ENCODE peak calls at places on chromosomes 2 and 18, in nine cellular contexts. B, R, U, L, Z, G, D, N and Q are unnamed samples.

GRCh38 chr18:42752921-42753320 is 362.6 kb downstream of the RIT2 start:
- DNase-seq in B (no peak), G (no peak), N (peak), D (no peak), R (no peak), Z (no peak), L (no peak), U (no peak), Q (no peak)

GRCh38 chr2:181685150-181685688 is 4.9 kb upstream of the NEUROD1 start:
- DNase-seq in L (no peak), G (no peak), U (no peak), N (peak), Z (peak), R (no peak), B (peak), D (no peak), Q (no peak)

GRCh38 chr2:65407240-65407639 is 25.2 kb downstream of the SPRED2 start:
- DNase-seq in N (no peak), R (no peak), U (no peak), B (no peak), L (no peak), G (no peak), D (no peak), Z (no peak), Q (no peak)

GRCh38 chr2:172985139-172985874 is 90.3 kb upstream of the MAP3K20 start:
- DNase-seq in D (peak), U (no peak), Z (peak), N (no peak), R (peak), B (peak), G (peak), L (no peak), Q (peak)

GRCh38 chr2:23806665-23807064 is 120.3 kb downstream of the ATAD2B start:
- DNase-seq in U (no peak), R (no peak), Z (no peak), L (no peak), G (no peak), N (no peak), D (no peak), B (no peak), Q (no peak)

GRCh38 chr18:59265246-59266018 is 7.8 kb downstream of the RAX start:
- DNase-seq in G (no peak), Z (no peak), R (no peak), L (no peak), N (peak), D (no peak), B (no peak), U (no peak), Q (peak)

GRCh38 chr2:160703648-160704585 is 210.3 kb upstream of the RBMS1 start:
- DNase-seq in N (peak), G (no peak), R (no peak), L (peak), Z (no peak), D (no peak), B (no peak), U (peak), Q (peak)

GRCh38 chr18:44598514-44598913 is 82.2 kb upstream of the SETBP1 start:
- DNase-seq in G (no peak), D (no peak), L (no peak), B (no peak), R (no peak), N (peak), Z (no peak), U (no peak), Q (no peak)

GRCh38 chr2:237864030-237864931 is 4.9 kb downstream of the RAMP1 start:
- DNase-seq in G (peak), R (peak), U (no peak), B (no peak), L (no peak), Z (peak), N (no peak), D (no peak), Q (no peak)

GRCh38 chr2:238601433-238602222 is 174.9 kb downstream of the ASB1 start:
- DNase-seq in G (no peak), D (no peak), B (peak), R (no peak), U (no peak), L (no peak), N (no peak), Z (no peak), Q (no peak)

GRCh38 chr2:151063271-151063670 is 198.4 kb downstream of the RBM43 start:
- DNase-seq in D (no peak), U (no peak), N (no peak), Z (no peak), G (no peak), B (peak), R (no peak), L (no peak), Q (no peak)

GRCh38 chr2:100427627-100428258 is 10.3 kb upstream of the CHST10 start:
- DNase-seq in B (peak), N (peak), D (no peak), U (peak), L (peak), R (peak), Z (peak), G (peak), Q (peak)
- TF ChIP-seq CTCF in B (peak), N (peak), D (peak), U (peak), L (peak), R (peak), Z (peak), G (peak), Q (peak)

GRCh38 chr2:74546004-74546403 is 7.7 kb downstream of the LOXL3 start:
- DNase-seq in B (no peak), Z (no peak), U (no peak), L (no peak), N (no peak), D (no peak), G (no peak), R (no peak), Q (no peak)

GRCh38 chr2:74542978-74543377 is 10.8 kb downstream of the LOXL3 start:
- DNase-seq in U (no peak), D (no peak), Z (no peak), L (no peak), R (peak), G (no peak), B (no peak), N (no peak), Q (no peak)

GRCh38 chr2:74540291-74540690 is 10.6 kb downstream of the HTRA2 start:
- DNase-seq in L (no peak), D (no peak), Z (no peak), B (no peak), U (peak), N (no peak), G (no peak), R (peak), Q (no peak)

GRCh38 chr2:74548285-74548918 is 5.3 kb downstream of the LOXL3 start:
- DNase-seq in R (no peak), L (no peak), D (no peak), G (no peak), N (peak), U (no peak), Z (no peak), B (no peak), Q (no peak)

GRCh38 chr2:74544634-74545033 is 9.1 kb downstream of the LOXL3 start:
- DNase-seq in B (no peak), D (no peak), L (no peak), U (no peak), Z (no peak), G (no peak), N (no peak), R (peak), Q (peak)
- TF ChIP-seq CTCF in B (no peak), D (peak), L (peak), U (no peak), Z (no peak), G (no peak), N (no peak), R (no peak), Q (peak)

DNA sequence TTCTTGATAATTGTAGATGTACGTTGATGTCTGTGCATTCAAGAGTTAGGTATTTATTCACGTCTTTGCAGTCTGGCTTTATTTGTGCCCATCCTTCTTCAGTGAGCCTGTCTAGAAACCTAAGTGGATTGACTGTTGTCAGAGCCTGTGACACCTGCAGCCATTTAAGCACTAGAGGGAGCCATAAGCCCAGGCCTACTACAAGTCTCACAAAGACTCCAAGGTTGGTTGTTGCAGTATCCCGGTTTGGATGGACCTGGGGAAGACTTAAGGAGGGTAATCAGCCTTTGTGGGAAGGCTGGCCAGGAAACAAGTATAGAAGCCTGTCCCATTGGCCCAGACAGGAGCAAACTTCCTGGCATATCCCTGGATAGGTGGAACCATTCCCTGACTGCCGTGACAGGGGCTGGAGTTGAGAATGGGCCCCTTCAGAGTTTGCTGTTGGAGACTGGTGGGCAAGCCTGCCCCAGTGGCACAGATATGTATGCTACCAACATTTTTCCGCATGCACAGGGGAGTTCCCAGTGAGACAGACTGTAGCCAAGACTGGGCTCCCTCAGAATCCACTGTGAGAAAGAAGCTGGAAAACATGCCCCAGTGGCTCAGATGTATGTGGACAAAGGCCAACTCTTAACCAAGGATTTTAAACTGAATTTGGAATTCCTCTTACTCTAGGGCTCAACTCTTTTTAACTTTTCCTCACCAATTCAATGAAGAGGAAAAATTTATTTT is 9.3 kb upstream of the LRRC30 start:
- DNase-seq in L (no peak), G (peak), Z (peak), R (no peak), D (peak), B (peak), N (peak), U (peak), Q (peak)
- TF ChIP-seq CTCF in L (no peak), G (peak), Z (peak), R (peak), D (peak), B (peak), N (peak), U (peak), Q (no peak)

DNA sequence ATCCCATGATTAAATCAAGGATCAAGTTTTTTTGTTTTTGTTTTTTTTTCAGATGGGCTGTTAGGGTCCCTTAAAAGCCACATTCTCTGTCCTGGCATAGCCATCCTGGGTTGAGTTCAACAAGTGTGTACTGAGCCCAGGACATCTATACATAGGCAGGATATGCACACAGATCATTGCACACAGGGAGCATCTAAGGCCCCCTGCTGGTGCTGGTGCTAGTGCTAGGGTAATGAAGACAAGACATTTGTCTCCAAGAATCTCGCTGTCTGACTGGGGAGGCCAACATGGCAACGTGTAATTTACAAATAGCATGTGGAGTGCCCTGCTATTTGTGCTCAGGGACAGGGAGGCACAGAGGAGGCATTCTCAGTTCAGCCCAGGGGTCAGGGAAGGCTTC is 124.5 kb downstream of the VAPA start:
- DNase-seq in N (no peak), L (no peak), Z (no peak), D (no peak), R (no peak), G (no peak), B (no peak), U (no peak), Q (peak)
- TF ChIP-seq CTCF in N (no peak), L (no peak), Z (no peak), D (peak), R (no peak), G (no peak), B (no peak), U (no peak), Q (no peak)

GRCh38 chr18:156514-157230 is 1.7 kb upstream of the USP14 start:
- DNase-seq in Z (no peak), R (no peak), L (no peak), B (no peak), U (no peak), G (no peak), D (no peak), N (no peak), Q (no peak)

GRCh38 chr18:159933-160332 is 1.6 kb downstream of the USP14 start:
- DNase-seq in R (no peak), G (no peak), L (no peak), U (no peak), D (no peak), Z (no peak), B (no peak), N (no peak), Q (no peak)

GRCh38 chr18:158128-159036 is at the start of gene USP14:
- DNase-seq in N (peak), L (peak), B (peak), D (peak), R (peak), Z (peak), G (peak), U (peak), Q (peak)

GRCh38 chr18:160831-161570 is 2.6 kb downstream of the USP14 start:
- DNase-seq in R (no peak), N (no peak), D (no peak), B (no peak), U (no peak), G (no peak), Z (no peak), L (no peak), Q (no peak)

DNA sequence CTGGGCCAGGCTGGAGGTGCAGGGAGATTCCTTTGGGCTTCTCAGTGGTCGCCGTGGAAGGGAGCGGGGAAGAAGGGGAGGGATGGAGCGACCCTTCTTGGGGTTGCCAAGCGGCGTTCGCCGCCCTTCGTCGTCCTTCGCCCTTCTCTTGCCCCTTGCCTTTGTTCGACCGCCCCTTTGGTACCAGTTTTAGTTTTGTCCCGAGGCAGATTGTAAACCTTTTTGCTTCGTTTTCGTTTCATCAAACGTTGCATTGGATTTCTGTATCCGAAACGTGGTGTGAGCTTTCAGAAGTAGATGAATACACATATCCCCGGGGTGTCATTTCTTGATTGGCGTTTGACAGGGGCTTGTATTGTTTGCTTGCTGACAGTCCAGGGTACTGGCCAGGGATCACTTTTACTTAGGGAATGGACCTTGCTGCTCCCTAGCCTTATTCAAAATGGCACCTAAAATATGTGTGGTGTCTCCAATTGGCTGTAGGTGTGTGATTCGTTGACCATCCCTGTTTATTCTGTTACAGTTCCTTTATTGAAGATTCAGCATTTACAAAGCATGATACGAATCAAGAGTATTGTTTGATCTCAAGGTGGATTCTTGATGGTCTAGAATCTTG is 788 bp downstream of the USP14 start:
- DNase-seq in B (peak), L (no peak), G (no peak), N (peak), Z (no peak), R (no peak), D (no peak), U (no peak), Q (peak)
- TF ChIP-seq CTCF in B (no peak), L (no peak), G (no peak), N (no peak), Z (no peak), R (no peak), D (no peak), U (no peak), Q (no peak)

GRCh38 chr2:168119519-168120141 is 127.8 kb downstream of the STK39 start:
- DNase-seq in B (peak), R (no peak), L (peak), G (peak), N (peak), D (no peak), Z (peak), U (peak), Q (peak)
- TF ChIP-seq CTCF in B (peak), R (peak), L (peak), G (peak), N (peak), D (peak), Z (peak), U (peak), Q (peak)